ENCODE peak calls at places on chromosomes 5 and 9, in four cellular contexts. One of them, this sample, is unnamed.

GRCh38 chr5:132099073-132099748 is 25.6 kb downstream of the CSF2 start:
- DNase-seq in foreskin keratinocyte: no peak
- DNase-seq in spleen: no peak
- DNase-seq in Peyer's patch: no peak
- DNase-seq in this sample: no peak

GRCh38 chr9:137967280-137967943 is 89.8 kb downstream of the CACNA1B start:
- DNase-seq in foreskin keratinocyte: no peak
- DNase-seq in spleen: peak; percentile 28
- DNase-seq in Peyer's patch: no peak
- DNase-seq in this sample: no peak

GRCh38 chr5:91145233-91145620 is 237.9 kb downstream of the ARRDC3 start:
- DNase-seq in foreskin keratinocyte: no peak
- DNase-seq in spleen: no peak
- DNase-seq in Peyer's patch: no peak
- DNase-seq in this sample: no peak

GRCh38 chr9:79695531-79696218 is 123.9 kb downstream of the TLE4 start:
- DNase-seq in foreskin keratinocyte: no peak
- DNase-seq in spleen: no peak
- DNase-seq in Peyer's patch: no peak
- DNase-seq in this sample: no peak

GRCh38 chr9:79769476-79770275 is 197.9 kb downstream of the TLE4 start:
- DNase-seq in foreskin keratinocyte: no peak
- DNase-seq in spleen: no peak
- DNase-seq in Peyer's patch: no peak
- DNase-seq in this sample: no peak

GRCh38 chr5:96652769-96653455 is 9.3 kb upstream of the CAST start:
- DNase-seq in foreskin keratinocyte: peak; percentile 53
- DNase-seq in spleen: no peak
- DNase-seq in Peyer's patch: no peak
- DNase-seq in this sample: no peak

GRCh38 chr9:119811030-119811429 is 441.8 kb upstream of the BRINP1 start:
- DNase-seq in foreskin keratinocyte: peak; percentile 33
- DNase-seq in spleen: no peak
- DNase-seq in Peyer's patch: no peak
- DNase-seq in this sample: peak; percentile 71

GRCh38 chr5:9058666-9059065 is 487.2 kb downstream of the SEMA5A start:
- DNase-seq in foreskin keratinocyte: no peak
- DNase-seq in spleen: no peak
- DNase-seq in Peyer's patch: no peak
- DNase-seq in this sample: no peak

GRCh38 chr5:57720656-57721055 is 238.0 kb upstream of the ACTBL2 start:
- DNase-seq in foreskin keratinocyte: no peak
- DNase-seq in spleen: no peak
- DNase-seq in Peyer's patch: no peak
- DNase-seq in this sample: no peak

GRCh38 chr9:134331186-134332025 is 5.2 kb downstream of the RXRA start:
- DNase-seq in foreskin keratinocyte: no peak
- DNase-seq in spleen: no peak
- DNase-seq in Peyer's patch: no peak
- DNase-seq in this sample: no peak

GRCh38 chr9:131227112-131228058 is 48.9 kb downstream of the FAM78A start:
- DNase-seq in foreskin keratinocyte: no peak
- DNase-seq in spleen: no peak
- DNase-seq in Peyer's patch: no peak
- DNase-seq in this sample: no peak

GRCh38 chr9:93682155-93682968 is 106.0 kb downstream of the PHF2 start:
- DNase-seq in foreskin keratinocyte: no peak
- DNase-seq in spleen: peak; percentile 81
- DNase-seq in Peyer's patch: peak; percentile 75
- DNase-seq in this sample: peak; percentile 4

GRCh38 chr5:167057665-167058064 is 1233.8 kb upstream of the WWC1 start:
- DNase-seq in foreskin keratinocyte: no peak
- DNase-seq in spleen: no peak
- DNase-seq in Peyer's patch: no peak
- DNase-seq in this sample: no peak

GRCh38 chr5:58810086-58810485 is 227.2 kb downstream of the RAB3C start:
- DNase-seq in foreskin keratinocyte: no peak
- DNase-seq in spleen: no peak
- DNase-seq in Peyer's patch: no peak
- DNase-seq in this sample: no peak

GRCh38 chr9:116587919-116588318 is 99.2 kb upstream of the TRIM32 start:
- DNase-seq in foreskin keratinocyte: no peak
- DNase-seq in spleen: no peak
- DNase-seq in Peyer's patch: no peak
- DNase-seq in this sample: no peak

GRCh38 chr5:147639303-147639702 is 129.4 kb upstream of the DPYSL3 start:
- DNase-seq in foreskin keratinocyte: no peak
- DNase-seq in spleen: no peak
- DNase-seq in Peyer's patch: no peak
- DNase-seq in this sample: no peak

GRCh38 chr5:97499605-97500004 is 316.6 kb upstream of the RIOK2 start:
- DNase-seq in foreskin keratinocyte: no peak
- DNase-seq in spleen: no peak
- DNase-seq in Peyer's patch: no peak
- DNase-seq in this sample: no peak

GRCh38 chr5:115333164-115333563 is 36.7 kb upstream of the CCDC112 start:
- DNase-seq in foreskin keratinocyte: no peak
- DNase-seq in spleen: no peak
- DNase-seq in Peyer's patch: no peak
- DNase-seq in this sample: no peak

GRCh38 chr5:119274024-119274766 is 81.6 kb upstream of the TNFAIP8 start:
- DNase-seq in foreskin keratinocyte: peak; percentile 90
- DNase-seq in spleen: no peak
- DNase-seq in Peyer's patch: no peak
- DNase-seq in this sample: no peak

GRCh38 chr9:136610426-136610825 is 52.3 kb upstream of the EGFL7 start:
- DNase-seq in foreskin keratinocyte: no peak
- DNase-seq in spleen: no peak
- DNase-seq in Peyer's patch: no peak
- DNase-seq in this sample: no peak

GRCh38 chr5:154141686-154142300 is 48.7 kb upstream of the GALNT10 start:
- DNase-seq in foreskin keratinocyte: no peak
- DNase-seq in spleen: no peak
- DNase-seq in Peyer's patch: no peak
- DNase-seq in this sample: no peak

GRCh38 chr5:52560366-52560765 is 227.3 kb upstream of the ITGA1 start:
- DNase-seq in foreskin keratinocyte: no peak
- DNase-seq in spleen: no peak
- DNase-seq in Peyer's patch: no peak
- DNase-seq in this sample: no peak

GRCh38 chr9:128494108-128494742 is 10.3 kb upstream of the GLE1 start:
- DNase-seq in foreskin keratinocyte: no peak
- DNase-seq in spleen: peak; percentile 84
- DNase-seq in Peyer's patch: peak; percentile 63
- DNase-seq in this sample: no peak

GRCh38 chr9:21945606-21946005 is 48.6 kb downstream of the CDKN2A start:
- DNase-seq in foreskin keratinocyte: no peak
- DNase-seq in spleen: no peak
- DNase-seq in Peyer's patch: no peak
- DNase-seq in this sample: no peak

GRCh38 chr9:136204838-136205706 is at the start of gene LHX3:
- DNase-seq in foreskin keratinocyte: no peak
- DNase-seq in spleen: no peak
- DNase-seq in Peyer's patch: no peak
- DNase-seq in this sample: no peak

GRCh38 chr9:133615101-133615896 is 6.1 kb upstream of the FAM163B start:
- DNase-seq in foreskin keratinocyte: no peak
- DNase-seq in spleen: no peak
- DNase-seq in Peyer's patch: no peak
- DNase-seq in this sample: no peak

GRCh38 chr5:146103594-146103993 is 1.8 kb downstream of the PLAC8L1 start:
- DNase-seq in foreskin keratinocyte: peak; percentile 35
- DNase-seq in spleen: no peak
- DNase-seq in Peyer's patch: no peak
- DNase-seq in this sample: no peak

GRCh38 chr9:98303556-98304125 is 48.2 kb upstream of the TBC1D2 start:
- DNase-seq in foreskin keratinocyte: no peak
- DNase-seq in spleen: no peak
- DNase-seq in Peyer's patch: no peak
- DNase-seq in this sample: no peak

GRCh38 chr5:126525630-126526245 is 69.3 kb downstream of the ALDH7A1 start:
- DNase-seq in foreskin keratinocyte: no peak
- DNase-seq in spleen: no peak
- DNase-seq in Peyer's patch: no peak
- DNase-seq in this sample: no peak

GRCh38 chr5:61563401-61563800 is 231.3 kb downstream of the ZSWIM6 start:
- DNase-seq in foreskin keratinocyte: no peak
- DNase-seq in spleen: no peak
- DNase-seq in Peyer's patch: peak; percentile 55
- DNase-seq in this sample: no peak

GRCh38 chr5:134328619-134329018 is 38.4 kb downstream of the CDKL3 start:
- DNase-seq in foreskin keratinocyte: no peak
- DNase-seq in spleen: no peak
- DNase-seq in Peyer's patch: no peak
- DNase-seq in this sample: no peak

GRCh38 chr5:154179846-154180710 is 10.5 kb upstream of the GALNT10 start:
- DNase-seq in foreskin keratinocyte: no peak
- DNase-seq in spleen: no peak
- DNase-seq in Peyer's patch: no peak
- DNase-seq in this sample: no peak

GRCh38 chr5:143749581-143750204 is 62.3 kb upstream of the HMHB1 start:
- DNase-seq in foreskin keratinocyte: no peak
- DNase-seq in spleen: no peak
- DNase-seq in Peyer's patch: no peak
- DNase-seq in this sample: peak; percentile 23

GRCh38 chr5:72137826-72138409 is 30.6 kb downstream of the MAP1B start:
- DNase-seq in foreskin keratinocyte: no peak
- DNase-seq in spleen: no peak
- DNase-seq in Peyer's patch: no peak
- DNase-seq in this sample: no peak

GRCh38 chr5:149675467-149676201 is 54.5 kb upstream of the PPARGC1B start:
- DNase-seq in foreskin keratinocyte: peak; percentile 37
- DNase-seq in spleen: no peak
- DNase-seq in Peyer's patch: peak; percentile 88
- DNase-seq in this sample: no peak

GRCh38 chr5:111929892-111930291 is 172.9 kb upstream of the NREP start:
- DNase-seq in foreskin keratinocyte: peak; percentile 90
- DNase-seq in spleen: no peak
- DNase-seq in Peyer's patch: no peak
- DNase-seq in this sample: peak; percentile 90

DNA sequence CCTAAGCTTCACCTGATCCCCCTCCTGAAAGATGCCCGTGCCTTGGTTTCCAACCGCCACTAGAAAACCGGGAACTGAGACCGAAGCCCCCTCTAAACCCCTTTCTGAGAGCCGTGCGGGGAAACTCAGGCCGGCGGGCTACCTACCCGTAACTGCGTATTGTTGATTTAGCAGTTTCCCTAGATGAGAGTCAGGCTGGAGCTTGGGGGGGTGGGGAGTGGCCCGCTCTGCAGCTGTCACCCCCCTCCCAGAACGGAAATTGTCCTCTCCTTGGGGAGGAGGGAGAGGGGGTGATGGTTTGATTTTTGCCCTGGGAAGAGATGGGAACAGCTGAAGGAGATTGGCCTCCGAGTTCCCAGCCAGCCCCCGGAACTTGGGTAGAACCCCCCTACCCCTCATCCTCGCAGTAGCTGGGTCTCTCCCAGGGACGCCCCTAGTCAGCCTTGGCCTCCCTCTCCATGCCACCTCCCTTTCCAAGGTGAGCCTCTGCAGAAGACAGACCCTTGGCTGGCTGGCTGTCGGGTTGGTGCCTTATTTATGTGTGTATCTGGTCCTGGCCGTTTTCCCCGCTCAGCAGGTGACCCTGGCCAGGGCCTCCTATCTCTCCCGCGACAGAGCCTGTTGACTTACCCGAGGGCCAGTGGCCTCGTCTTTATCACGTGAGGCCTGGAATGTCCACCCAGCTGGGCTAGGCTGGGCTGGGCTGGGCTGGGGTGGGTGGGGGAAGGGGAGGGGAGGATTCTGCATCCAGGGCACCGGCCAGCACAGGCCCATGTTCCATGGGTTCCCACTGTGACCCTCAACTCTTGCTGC is 2.7 kb downstream of the CXXC5 start:
- DNase-seq in foreskin keratinocyte: no peak
- DNase-seq in spleen: peak; percentile 81
- DNase-seq in Peyer's patch: peak; percentile 69
- DNase-seq in this sample: no peak
- TF ChIP-seq CTCF in foreskin keratinocyte: no peak
- TF ChIP-seq CTCF in spleen: peak; percentile 10
- TF ChIP-seq CTCF in Peyer's patch: no peak
- TF ChIP-seq CTCF in this sample: no peak

GRCh38 chr5:54291498-54291897 is 18.9 kb downstream of the ARL15 start:
- DNase-seq in foreskin keratinocyte: no peak
- DNase-seq in spleen: no peak
- DNase-seq in Peyer's patch: no peak
- DNase-seq in this sample: no peak
- H3K27me3 ChIP-seq in foreskin keratinocyte: no peaks in the 10 kb centered on the region
- H3K27me3 ChIP-seq in spleen: no peaks in the 10 kb centered on the region
- H3K27me3 ChIP-seq in Peyer's patch: no peaks in the 10 kb centered on the region
- H3K27me3 ChIP-seq in this sample: no peaks in the 10 kb centered on the region

GRCh38 chr5:123545506-123545905 is 33.5 kb downstream of the CSNK1G3 start:
- DNase-seq in foreskin keratinocyte: no peak
- DNase-seq in spleen: no peak
- DNase-seq in Peyer's patch: no peak
- DNase-seq in this sample: no peak
- TF ChIP-seq CTCF in foreskin keratinocyte: peak; percentile 57
- TF ChIP-seq CTCF in spleen: peak; percentile 31
- TF ChIP-seq CTCF in Peyer's patch: peak; percentile 25
- TF ChIP-seq CTCF in this sample: peak; percentile 36

GRCh38 chr5:175468892-175469291 is 9.5 kb upstream of the SFXN1 start:
- DNase-seq in foreskin keratinocyte: no peak
- DNase-seq in spleen: no peak
- DNase-seq in Peyer's patch: no peak
- DNase-seq in this sample: no peak

GRCh38 chr5:175466700-175467318 is 11.6 kb upstream of the SFXN1 start:
- DNase-seq in foreskin keratinocyte: no peak
- DNase-seq in spleen: no peak
- DNase-seq in Peyer's patch: no peak
- DNase-seq in this sample: no peak

GRCh38 chr5:175470756-175471155 is 7.6 kb upstream of the SFXN1 start:
- DNase-seq in foreskin keratinocyte: no peak
- DNase-seq in spleen: no peak
- DNase-seq in Peyer's patch: no peak
- DNase-seq in this sample: no peak

GRCh38 chr5:175469916-175470315 is 8.4 kb upstream of the SFXN1 start:
- DNase-seq in foreskin keratinocyte: no peak
- DNase-seq in spleen: no peak
- DNase-seq in Peyer's patch: no peak
- DNase-seq in this sample: no peak

GRCh38 chr5:175467983-175468698 is 10.2 kb upstream of the SFXN1 start:
- DNase-seq in foreskin keratinocyte: no peak
- DNase-seq in spleen: no peak
- DNase-seq in Peyer's patch: no peak
- DNase-seq in this sample: no peak
- H3K27me3 ChIP-seq in foreskin keratinocyte: no peaks in the 10 kb centered on the region
- H3K27me3 ChIP-seq in spleen: no peaks in the 10 kb centered on the region
- H3K27me3 ChIP-seq in Peyer's patch: no peaks in the 10 kb centered on the region
- H3K27me3 ChIP-seq in this sample: peaks cover 5% of the 10 kb centered on the region

DNA sequence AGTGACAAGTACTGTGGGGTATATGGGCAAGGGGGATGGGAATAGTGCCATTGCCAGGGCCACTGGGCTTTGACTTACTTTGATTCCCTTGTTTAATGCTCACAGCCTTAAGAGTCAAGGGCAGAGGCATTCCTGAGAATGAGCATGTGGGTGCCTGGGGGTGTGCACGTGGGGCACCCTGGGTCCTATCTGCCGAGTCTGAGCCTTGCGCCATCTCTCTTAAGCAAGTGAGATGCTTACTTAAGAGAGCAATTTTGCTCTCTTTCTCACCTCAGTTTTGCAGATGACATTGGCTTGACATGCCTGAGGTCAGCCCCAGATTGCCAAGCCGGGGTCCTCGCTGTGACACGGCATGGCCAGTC is 28.6 kb upstream of the DAB2IP start:
- DNase-seq in foreskin keratinocyte: no peak
- DNase-seq in spleen: no peak
- DNase-seq in Peyer's patch: no peak
- DNase-seq in this sample: no peak
- TF ChIP-seq CTCF in foreskin keratinocyte: no peak
- TF ChIP-seq CTCF in spleen: no peak
- TF ChIP-seq CTCF in Peyer's patch: no peak
- TF ChIP-seq CTCF in this sample: no peak

This sample was measured in BJ.